ENCODE peak calls at places on chromosome 1, in six cellular contexts. A is nephron progenitor cell, I is choroid plexus epithelial cell, R is posterior vena cava, M is fibroblast of lung, P is C1 segment of cervical spinal cord. C is an unnamed sample.

GRCh38 chr1:24875976-24876609 is 54.0 kb downstream of the RUNX3 start:
- DNase-seq in P (no peak), M (no peak), R (peak), A (no peak), I (no peak), C (peak)

GRCh38 chr1:96362623-96363022 is 359.0 kb upstream of the PTBP2 start:
- DNase-seq in M (peak), R (no peak), A (no peak), P (no peak), I (peak), C (no peak)

GRCh38 chr1:24526045-24526444 is 23.4 kb downstream of the RCAN3 start:
- DNase-seq in I (no peak), M (no peak), R (no peak), P (no peak), A (no peak), C (no peak)

GRCh38 chr1:33367488-33368405 is 46.8 kb upstream of the A3GALT2 start:
- DNase-seq in P (peak), M (peak), A (peak), R (peak), I (peak), C (peak)

GRCh38 chr1:17233675-17234074 is 15.2 kb upstream of the PADI3 start:
- DNase-seq in R (no peak), I (peak), M (peak), P (peak), A (no peak), C (no peak)

GRCh38 chr1:3064901-3065300 is 4.1 kb upstream of the PRDM16 start:
- DNase-seq in R (peak), P (no peak), I (no peak), A (no peak), M (no peak), C (peak)

GRCh38 chr1:205664399-205665108 is 15.8 kb downstream of the SLC45A3 start:
- DNase-seq in M (peak), P (no peak), A (no peak), I (no peak), R (no peak), C (no peak)

GRCh38 chr1:2589331-2590232 is 3.0 kb downstream of the PRXL2B start:
- DNase-seq in I (no peak), A (no peak), M (no peak), P (no peak), R (peak), C (no peak)

GRCh38 chr1:175208773-175209492 is 16.4 kb upstream of the KIAA0040 start:
- DNase-seq in P (no peak), M (no peak), A (no peak), I (no peak), R (no peak), C (peak)

GRCh38 chr1:170618418-170618817 is 45.5 kb upstream of the PRRX1 start:
- DNase-seq in M (peak), A (no peak), R (no peak), P (no peak), I (peak), C (no peak)